ENCODE peak calls at places on chromosomes 3 and 15, in eight cellular contexts. A is fibroblast of lung, U is colonic mucosa, M is right lobe of liver, H is K562, S is HL-60, F is AG04450, L is esophagus muscularis mucosa. V is an unnamed sample.

GRCh38 chr15:74337607-74338211 is 29.7 kb downstream of the CYP11A1 start:
- DNase-seq in A (no peak), U (no peak), M (no peak), H (no peak), S (no peak), F (no peak), L (no peak), V (no peak)

GRCh38 chr15:68610825-68611224 is 32.0 kb downstream of the CORO2B start:
- DNase-seq in A (no peak), U (no peak), M (no peak), H (no peak), S (no peak), F (no peak), L (no peak), V (no peak)

GRCh38 chr3:160837394-160837975 is 81.5 kb downstream of the PPM1L start:
- DNase-seq in A (no peak), U (peak), M (no peak), H (no peak), S (peak), F (no peak), L (no peak), V (no peak)

GRCh38 chr3:69102384-69102783 is 17.6 kb downstream of the ARL6IP5 start:
- DNase-seq in A (no peak), U (no peak), M (no peak), H (no peak), S (no peak), F (no peak), L (no peak), V (no peak)

GRCh38 chr3:63514678-63515077 is 137.8 kb upstream of the SNTN start:
- DNase-seq in A (no peak), U (no peak), M (no peak), H (no peak), S (no peak), F (no peak), L (no peak), V (no peak)

GRCh38 chr3:177201707-177202397 is 4.6 kb upstream of the TBL1XR1 start:
- DNase-seq in A (peak), U (no peak), M (no peak), H (no peak), S (peak), F (peak), L (no peak), V (peak)

GRCh38 chr3:187242435-187242834 is 45.1 kb downstream of the RTP1 start:
- DNase-seq in A (no peak), U (no peak), M (no peak), H (no peak), S (no peak), F (no peak), L (no peak), V (no peak)

GRCh38 chr3:102441832-102442231 is 7.0 kb downstream of the ZPLD1 start:
- DNase-seq in A (peak), U (no peak), M (no peak), H (no peak), S (no peak), F (no peak), L (no peak), V (no peak)

GRCh38 chr3:3734881-3735280 is 64.3 kb upstream of the LRRN1 start:
- DNase-seq in A (no peak), U (no peak), M (no peak), H (no peak), S (no peak), F (no peak), L (no peak), V (no peak)

GRCh38 chr3:108835101-108835500 is 12.5 kb downstream of the TRAT1 start:
- DNase-seq in A (no peak), U (no peak), M (no peak), H (no peak), S (no peak), F (no peak), L (no peak), V (peak)

GRCh38 chr3:40827942-40828688 is 303.4 kb downstream of the ZNF621 start:
- DNase-seq in A (no peak), U (peak), M (no peak), H (no peak), S (no peak), F (no peak), L (no peak), V (no peak)

GRCh38 chr15:67741313-67741712 is 84.0 kb upstream of the SKOR1 start:
- DNase-seq in A (no peak), U (no peak), M (no peak), H (no peak), S (peak), F (no peak), L (no peak), V (no peak)

GRCh38 chr15:78726870-78727551 is 84.3 kb downstream of the ADAMTS7 start:
- DNase-seq in A (no peak), U (peak), M (no peak), H (peak), S (peak), F (no peak), L (no peak), V (no peak)

DNA sequence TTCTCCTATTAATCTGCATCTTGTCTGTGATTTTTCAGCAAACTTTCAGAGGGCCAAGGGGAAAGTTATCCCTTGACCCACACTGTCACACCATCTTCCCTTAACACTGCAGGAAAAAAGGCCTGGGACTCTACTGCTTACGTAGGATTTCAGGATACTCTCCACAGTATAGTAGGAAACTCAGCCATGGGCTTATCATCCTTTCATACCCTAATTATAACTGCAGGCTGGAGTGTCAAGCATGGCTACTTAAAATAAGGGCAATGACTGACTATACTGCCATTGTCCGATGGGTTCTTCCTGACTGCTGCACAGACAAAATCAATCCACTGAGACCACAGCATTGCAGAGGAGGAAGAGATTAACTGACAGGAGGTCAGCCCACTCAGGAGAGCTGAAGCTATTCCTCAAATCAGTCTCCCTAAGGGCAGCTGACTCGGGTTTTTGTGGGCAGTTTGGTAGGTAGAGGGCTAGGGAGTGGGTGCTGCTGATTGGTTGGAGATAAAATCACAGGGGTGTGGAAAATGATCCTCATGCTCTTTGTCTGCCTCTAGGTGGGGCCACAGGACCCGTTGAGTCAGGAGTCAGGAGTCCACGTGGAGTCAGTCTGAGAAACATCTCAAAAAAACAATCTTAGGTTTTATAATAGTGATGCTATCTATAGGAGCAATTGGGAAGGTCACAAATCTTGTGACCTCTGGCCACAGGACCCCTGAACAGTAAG is 118.2 kb upstream of the STRIT1 start:
- DNase-seq in A (no peak), U (no peak), M (no peak), H (no peak), S (no peak), F (no peak), L (peak), V (no peak)
- TF ChIP-seq CTCF in A (no peak), U (no peak), M (no peak), H (no peak), S (no peak), F (no peak), L (no peak), V (no peak)

DNA sequence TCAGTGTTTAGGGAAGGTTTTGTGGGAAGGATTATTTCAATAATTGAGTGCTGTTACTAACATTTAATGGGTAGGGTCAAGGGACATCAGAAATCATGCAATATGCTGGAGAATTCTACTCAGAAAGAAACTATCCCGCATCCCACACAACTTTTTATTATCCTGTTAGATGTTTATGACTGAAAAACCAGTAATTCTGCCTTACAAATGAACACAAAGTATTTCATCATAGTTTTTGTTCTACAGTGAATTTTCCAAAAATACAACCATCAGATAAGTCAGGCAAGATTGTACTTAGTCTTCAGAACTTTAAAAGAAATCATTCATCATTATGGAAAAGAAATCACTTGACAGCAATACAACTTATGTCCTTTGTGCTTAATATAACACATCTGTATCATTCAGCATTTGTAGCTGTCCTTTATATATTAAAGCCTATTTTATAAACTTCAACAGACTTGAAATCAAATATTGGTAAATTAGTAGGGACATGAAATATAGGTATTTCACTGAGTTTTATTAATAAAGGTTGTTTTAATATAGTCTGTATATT is 61.9 kb downstream of the TRPM7 start:
- DNase-seq in A (peak), U (no peak), M (no peak), H (no peak), S (no peak), F (no peak), L (no peak), V (no peak)
- H3K27ac ChIP-seq in A (no peak), U (no peak), M (no peak), H (no peak), S (no peak), F (no peak), L (no peak), V (no peak)

GRCh38 chr3:172329070-172329469 is 119.2 kb downstream of the GHSR start:
- DNase-seq in A (no peak), U (no peak), M (no peak), H (no peak), S (no peak), F (no peak), L (no peak), V (no peak)
- TF ChIP-seq CTCF in A (no peak), U (no peak), M (no peak), H (no peak), S (no peak), F (peak), L (no peak), V (no peak)

GRCh38 chr3:12444582-12445468 is 39.5 kb upstream of the TSEN2 start:
- DNase-seq in A (no peak), U (peak), M (no peak), H (no peak), S (no peak), F (no peak), L (no peak), V (no peak)
- H3K27ac ChIP-seq in A (no peak), U (peak), M (no peak), H (no peak), S (no peak), F (peak), L (no peak), V (no peak)

GRCh38 chr15:51100785-51101489 is 6.2 kb upstream of the TNFAIP8L3 start:
- DNase-seq in A (no peak), U (no peak), M (no peak), H (no peak), S (no peak), F (no peak), L (no peak), V (no peak)
- TF ChIP-seq CTCF in A (no peak), U (no peak), M (no peak), H (no peak), S (no peak), F (no peak), L (no peak), V (no peak)

GRCh38 chr3:120192579-120192978 is 92.4 kb downstream of the GPR156 start:
- DNase-seq in A (no peak), U (no peak), M (no peak), H (no peak), S (no peak), F (no peak), L (no peak), V (no peak)
- H3K27ac ChIP-seq in A (no peak), U (no peak), M (no peak), H (no peak), S (no peak), F (no peak), L (no peak), V (no peak)